ENCODE peak calls at places on chromosomes 11 and 22, in nine cellular contexts. W is HCT116; I is adrenal gland; N is transverse colon; A is CD4-positive, alpha-beta memory T cell; F is kidney; D is uterus; K is mammary epithelial cell; J is foreskin keratinocyte. Y is an unnamed sample.

GRCh38 chr11:40183073-40184064 is 1276.1 kb downstream of the LRRC4C start:
- DNase-seq in D (no peak), I (no peak), F (no peak), J (no peak), N (no peak), W (no peak), K (no peak), A (no peak), Y (no peak)

GRCh38 chr11:116454020-116454645 is 318.7 kb downstream of the BUD13 start:
- DNase-seq in W (no peak), F (no peak), I (peak), J (no peak), K (peak), N (peak), A (no peak), D (peak), Y (no peak)

GRCh38 chr11:8083088-8083395 is 2.0 kb downstream of the TUB start:
- DNase-seq in I (no peak), F (no peak), A (no peak), W (no peak), N (no peak), K (no peak), D (no peak), J (no peak), Y (no peak)

GRCh38 chr22:17974703-17975372 is 49.5 kb downstream of the MICAL3 start:
- DNase-seq in K (no peak), W (no peak), D (no peak), J (no peak), A (no peak), N (no peak), I (no peak), F (no peak), Y (no peak)

GRCh38 chr22:39439170-39439569 is 17.6 kb upstream of the MGAT3 start:
- DNase-seq in D (no peak), I (no peak), J (peak), F (no peak), N (no peak), A (no peak), W (no peak), K (no peak), Y (no peak)

GRCh38 chr11:65774525-65775306 is 6.1 kb downstream of the AP5B1 start:
- DNase-seq in D (no peak), A (no peak), W (no peak), K (no peak), J (no peak), N (no peak), I (no peak), F (no peak), Y (no peak)

GRCh38 chr11:112961751-112962747 is 829 bp downstream of the NCAM1 start:
- DNase-seq in J (no peak), I (peak), D (peak), K (no peak), A (no peak), N (peak), W (no peak), F (peak), Y (no peak)

GRCh38 chr22:30267382-30268302 is 991 bp upstream of the OSM start:
- DNase-seq in D (no peak), K (no peak), N (no peak), J (no peak), A (peak), F (peak), I (no peak), W (no peak), Y (no peak)

GRCh38 chr11:60169264-60169915 is 13.5 kb downstream of the MS4A6A start:
- DNase-seq in D (no peak), F (no peak), J (peak), K (peak), A (no peak), I (no peak), N (peak), W (peak), Y (peak)

GRCh38 chr11:44818110-44818509 is 91.3 kb downstream of the TSPAN18 start:
- DNase-seq in A (no peak), D (no peak), K (no peak), W (no peak), N (no peak), F (no peak), J (no peak), I (no peak), Y (no peak)

GRCh38 chr22:27422442-27422841 is 379.1 kb downstream of the MN1 start:
- DNase-seq in W (no peak), I (no peak), D (no peak), J (peak), A (no peak), N (no peak), F (no peak), K (peak), Y (peak)

GRCh38 chr22:44100411-44100810 is 76.3 kb downstream of the PARVB start:
- DNase-seq in W (no peak), N (no peak), D (no peak), F (peak), K (no peak), A (no peak), I (no peak), J (no peak), Y (no peak)

GRCh38 chr11:75013051-75013450 is 24.3 kb downstream of the NEU3 start:
- DNase-seq in I (peak), J (no peak), K (no peak), D (no peak), W (no peak), N (no peak), A (no peak), F (no peak), Y (no peak)

GRCh38 chr11:76738618-76739220 is 44.4 kb upstream of the TSKU start:
- DNase-seq in N (no peak), W (no peak), A (no peak), I (no peak), D (peak), J (no peak), F (no peak), K (no peak), Y (no peak)

GRCh38 chr11:36945384-36945783 is 347.3 kb upstream of the RAG2 start:
- DNase-seq in N (no peak), I (no peak), F (no peak), A (no peak), J (no peak), W (no peak), K (no peak), D (no peak), Y (no peak)

GRCh38 chr22:20639750-20640149 is 132.3 kb downstream of the MED15 start:
- DNase-seq in K (no peak), N (no peak), F (no peak), I (no peak), A (no peak), D (no peak), W (no peak), J (no peak), Y (no peak)

GRCh38 chr22:20434773-20435172 is 2.9 kb downstream of the SCARF2 start:
- DNase-seq in N (no peak), W (no peak), I (no peak), K (no peak), A (no peak), J (no peak), F (peak), D (no peak), Y (no peak)

GRCh38 chr22:25021976-25022711 is 69.6 kb downstream of the KIAA1671 start:
- DNase-seq in J (no peak), A (no peak), I (no peak), N (no peak), F (no peak), W (no peak), K (no peak), D (no peak), Y (no peak)

GRCh38 chr11:34492806-34493414 is 20.7 kb downstream of the ELF5 start:
- DNase-seq in K (peak), I (peak), F (no peak), N (peak), J (no peak), D (peak), W (peak), A (peak), Y (no peak)

GRCh38 chr11:83161610-83162199 is 4.8 kb downstream of the PCF11 start:
- DNase-seq in D (no peak), K (no peak), J (no peak), I (no peak), W (no peak), F (no peak), A (no peak), N (no peak), Y (no peak)
- H3K27ac ChIP-seq in D (no peak), K (no peak), J (no peak), I (no peak), W (no peak), F (peak), A (peak), N (peak), Y (peak)

GRCh38 chr11:27472398-27473016 is at the start of gene LGR4:
- DNase-seq in K (peak), I (peak), N (peak), J (peak), A (peak), F (peak), D (peak), W (peak), Y (peak)
- H3K27ac ChIP-seq in K (peak), I (peak), N (peak), J (peak), A (no peak), F (peak), D (peak), W (peak), Y (peak)

GRCh38 chr11:3052109-3052479 is 5.1 kb downstream of the CARS1 start:
- DNase-seq in W (no peak), J (no peak), N (no peak), A (no peak), D (no peak), I (no peak), F (peak), K (no peak), Y (no peak)
- H3K27ac ChIP-seq in W (no peak), J (no peak), N (no peak), A (no peak), D (no peak), I (no peak), F (no peak), K (no peak), Y (no peak)

GRCh38 chr11:93737904-93738612 is 3.2 kb downstream of the TAF1D start:
- DNase-seq in I (no peak), A (no peak), J (peak), K (peak), W (no peak), N (no peak), F (no peak), D (no peak), Y (peak)
- H3K27ac ChIP-seq in I (no peak), A (peak), J (peak), K (peak), W (peak), N (peak), F (no peak), D (no peak), Y (peak)

GRCh38 chr22:36376265-36376664 is 11.5 kb downstream of the MYH9 start:
- DNase-seq in J (no peak), W (no peak), N (no peak), A (no peak), D (no peak), K (no peak), I (no peak), F (no peak), Y (no peak)
- H3K27ac ChIP-seq in J (no peak), W (no peak), N (peak), A (peak), D (peak), K (no peak), I (no peak), F (peak), Y (peak)

GRCh38 chr11:10861799-10862198 is 3.9 kb upstream of the ZBED5 start:
- DNase-seq in A (no peak), J (no peak), I (no peak), F (no peak), N (no peak), D (no peak), K (no peak), W (no peak), Y (no peak)

GRCh38 chr11:10862446-10862845 is 4.6 kb upstream of the ZBED5 start:
- DNase-seq in K (no peak), J (no peak), N (no peak), F (no peak), I (no peak), W (no peak), A (no peak), D (no peak), Y (no peak)

GRCh38 chr11:10866893-10867331 is 9.1 kb upstream of the ZBED5 start:
- DNase-seq in I (peak), K (no peak), W (no peak), F (no peak), J (no peak), D (no peak), A (no peak), N (no peak), Y (no peak)

GRCh38 chr11:10865837-10866270 is 8.0 kb upstream of the ZBED5 start:
- DNase-seq in A (no peak), K (no peak), J (no peak), F (no peak), N (no peak), I (no peak), D (no peak), W (no peak), Y (no peak)

DNA sequence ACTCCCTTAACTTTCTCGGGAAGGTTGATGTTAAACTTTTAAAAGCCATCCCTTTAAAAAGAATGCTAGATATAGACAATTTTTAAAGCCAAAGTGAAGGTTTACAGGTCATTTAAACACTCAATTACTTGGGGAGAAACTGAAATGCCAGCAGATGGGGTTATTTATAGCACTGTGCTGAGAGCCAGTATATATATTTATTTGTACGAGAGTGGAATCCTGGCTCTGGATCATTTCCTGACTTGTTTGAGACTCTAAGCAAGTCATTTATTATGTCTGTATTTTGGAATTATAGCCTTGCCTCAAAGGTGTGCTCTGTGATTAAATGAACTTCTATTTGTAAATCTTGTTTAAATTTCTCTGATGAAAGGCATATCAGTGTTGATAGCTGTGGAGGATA is 6.8 kb upstream of the ZBED5 start:
- DNase-seq in J (no peak), F (no peak), A (no peak), N (no peak), D (no peak), K (no peak), I (no peak), W (no peak), Y (no peak)
- H3K27ac ChIP-seq in J (peak), F (no peak), A (no peak), N (no peak), D (peak), K (no peak), I (no peak), W (no peak), Y (no peak)